ENCODE peak calls at places on chromosomes 2 and 18, in seven cellular contexts. W, O, X, Z, F, Y and C are unnamed samples.

GRCh38 chr2:47867205-47867604 is 39.1 kb downstream of the FBXO11 start:
- DNase-seq in O (peak), W (no peak), Y (peak), Z (no peak), X (no peak), F (no peak), C (no peak)

GRCh38 chr2:231800493-231801091 is 14.3 kb downstream of the COPS7B start:
- DNase-seq in F (peak), Z (peak), O (no peak), W (peak), X (no peak), Y (peak), C (peak)

GRCh38 chr2:190451561-190452176 is 43.5 kb downstream of the MFSD6 start:
- DNase-seq in F (no peak), O (no peak), X (no peak), W (no peak), Y (no peak), Z (no peak), C (no peak)

GRCh38 chr2:20052229-20052871 is 922 bp upstream of the LAPTM4A start:
- DNase-seq in F (no peak), X (no peak), W (peak), Y (no peak), Z (peak), O (no peak), C (no peak)

GRCh38 chr2:143264851-143265250 is 135.6 kb downstream of the ARHGAP15 start:
- DNase-seq in F (no peak), O (peak), Z (no peak), W (no peak), Y (no peak), X (no peak), C (no peak)

GRCh38 chr2:60555794-60556161 is 2.3 kb upstream of the BCL11A start:
- DNase-seq in Y (no peak), Z (no peak), X (no peak), W (no peak), F (no peak), O (no peak), C (no peak)

GRCh38 chr2:188853307-188853706 is 120.9 kb upstream of the COL3A1 start:
- DNase-seq in Z (no peak), O (no peak), Y (no peak), F (no peak), X (no peak), W (no peak), C (no peak)

GRCh38 chr2:239081622-239082021 is 233.7 kb downstream of the TWIST2 start:
- DNase-seq in Z (no peak), F (no peak), X (no peak), W (no peak), O (no peak), Y (no peak), C (no peak)

GRCh38 chr2:201523506-201523905 is 72.0 kb downstream of the STRADB start:
- DNase-seq in W (no peak), Z (no peak), X (no peak), Y (no peak), F (no peak), O (no peak), C (no peak)

GRCh38 chr2:64157792-64158191 is 13.6 kb upstream of the PELI1 start:
- DNase-seq in W (no peak), F (no peak), Z (no peak), Y (no peak), X (no peak), O (no peak), C (no peak)

GRCh38 chr2:36478332-36478738 is 119.6 kb downstream of the FEZ2 start:
- DNase-seq in X (peak), O (no peak), F (no peak), Y (no peak), Z (no peak), W (peak), C (no peak)

GRCh38 chr2:186543561-186544131 is 46.2 kb upstream of the ITGAV start:
- DNase-seq in O (no peak), W (no peak), X (no peak), F (no peak), Z (no peak), Y (no peak), C (no peak)
- TF ChIP-seq POLR2A in O (no peak), W (no peak), X (no peak), F (no peak), Z (no peak), Y (no peak), C (no peak)

DNA sequence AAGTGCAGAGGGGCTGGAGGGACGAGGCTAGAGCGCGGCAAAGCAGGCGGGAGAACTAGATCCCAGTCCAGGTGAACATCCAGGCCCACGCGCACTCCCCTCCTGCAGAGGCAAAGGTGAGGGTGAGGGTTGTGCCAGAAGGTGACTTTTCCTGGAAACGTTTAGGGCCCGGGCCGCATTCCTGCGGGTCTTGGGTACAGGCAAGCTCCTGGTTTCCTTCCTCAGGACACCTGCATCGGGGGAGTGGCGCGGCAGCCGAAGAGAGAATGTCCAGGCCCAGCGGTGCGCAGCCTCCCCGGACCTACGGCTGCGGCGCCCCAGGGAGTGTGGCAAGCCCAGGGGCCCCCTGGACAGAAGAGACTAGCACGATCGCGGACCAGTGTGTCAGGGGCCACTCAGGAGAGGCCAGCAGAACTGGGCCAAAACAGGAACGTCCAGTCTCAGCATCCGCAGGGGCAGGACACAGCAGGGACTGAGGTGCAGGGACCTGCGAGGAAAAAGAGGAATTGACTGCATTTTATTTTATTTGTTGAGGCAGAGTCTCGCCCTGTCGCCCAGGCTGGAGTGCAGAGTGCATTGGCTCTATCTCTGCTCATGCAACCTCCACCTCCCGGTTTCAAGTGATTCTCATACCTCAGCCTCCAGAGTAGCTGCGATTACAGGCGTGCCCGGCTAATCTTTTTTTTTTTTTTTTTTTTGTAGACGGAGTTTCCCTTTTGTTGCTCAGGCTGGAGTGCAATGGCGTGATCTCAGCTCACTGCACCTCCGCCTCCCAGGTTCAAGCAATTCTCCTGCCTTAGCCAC is 8.7 kb upstream of the IMPA2 start:
- DNase-seq in W (no peak), O (no peak), X (peak), Y (no peak), F (no peak), Z (no peak), C (no peak)
- TF ChIP-seq EP300 in W (no peak), O (no peak), X (no peak), Y (no peak), F (no peak), Z (no peak), C (no peak)

GRCh38 chr2:210170442-210171303 is 536 bp downstream of the KANSL1L start:
- DNase-seq in Z (peak), F (peak), X (peak), O (peak), W (peak), Y (peak), C (peak)

GRCh38 chr2:210174086-210174485 is 2.9 kb upstream of the KANSL1L start:
- DNase-seq in Y (no peak), X (no peak), Z (no peak), F (no peak), O (no peak), W (no peak), C (no peak)

GRCh38 chr2:210169871-210170441 is 1.3 kb downstream of the KANSL1L start:
- DNase-seq in O (no peak), W (no peak), X (no peak), Y (no peak), Z (peak), F (no peak), C (no peak)

GRCh38 chr2:210172219-210172575 is 988 bp upstream of the KANSL1L start:
- DNase-seq in Z (no peak), O (no peak), F (no peak), X (no peak), Y (no peak), W (no peak), C (no peak)

DNA sequence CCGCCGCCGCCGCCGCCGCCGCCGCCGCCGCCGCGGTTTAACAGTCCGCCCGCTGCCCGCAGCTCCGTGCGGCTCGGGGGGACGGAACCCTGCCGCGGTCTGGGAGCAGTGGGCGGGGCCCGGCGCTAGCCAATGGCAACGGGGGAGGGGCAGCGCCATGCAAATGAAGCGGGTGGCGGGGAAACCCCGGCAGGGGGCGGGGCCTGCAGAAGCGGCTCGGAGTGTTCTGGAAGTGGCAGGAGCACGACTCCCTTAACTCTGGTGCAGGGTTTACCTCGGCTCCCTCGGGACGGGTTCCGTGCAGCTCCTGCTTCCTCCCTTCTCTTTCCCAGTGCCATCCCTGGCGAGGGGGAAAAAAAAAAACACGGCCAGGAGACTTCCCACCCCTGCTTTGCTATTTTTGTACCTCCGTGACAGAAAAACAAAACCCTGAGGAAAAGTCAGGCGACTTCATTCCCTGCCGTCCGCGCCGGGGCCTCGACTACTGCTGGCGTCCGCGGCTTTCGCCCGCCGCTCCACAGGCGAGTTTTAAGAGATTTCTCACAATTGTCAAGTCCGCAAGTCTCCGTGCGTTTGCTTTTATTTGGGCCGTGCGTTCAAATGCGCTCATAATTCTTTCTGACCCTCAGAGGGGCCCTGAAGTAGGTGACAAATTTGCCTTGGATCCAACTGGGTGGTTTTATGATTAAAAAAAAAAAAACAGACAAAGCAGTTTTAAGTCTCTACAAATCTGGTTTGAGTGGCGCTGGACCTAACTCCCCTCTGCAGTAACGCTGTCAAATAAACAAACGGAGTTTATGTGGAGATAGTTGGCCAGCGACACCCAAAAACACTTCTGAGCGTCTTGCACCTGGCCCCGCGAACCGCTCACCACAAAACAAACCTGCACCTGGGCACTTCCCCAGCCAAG is at the start of gene KANSL1L:
- DNase-seq in Y (peak), W (peak), Z (peak), O (peak), F (peak), X (peak), C (peak)
- TF ChIP-seq POLR2A in Y (peak), W (peak), Z (peak), O (peak), F (peak), X (peak), C (peak)

DNA sequence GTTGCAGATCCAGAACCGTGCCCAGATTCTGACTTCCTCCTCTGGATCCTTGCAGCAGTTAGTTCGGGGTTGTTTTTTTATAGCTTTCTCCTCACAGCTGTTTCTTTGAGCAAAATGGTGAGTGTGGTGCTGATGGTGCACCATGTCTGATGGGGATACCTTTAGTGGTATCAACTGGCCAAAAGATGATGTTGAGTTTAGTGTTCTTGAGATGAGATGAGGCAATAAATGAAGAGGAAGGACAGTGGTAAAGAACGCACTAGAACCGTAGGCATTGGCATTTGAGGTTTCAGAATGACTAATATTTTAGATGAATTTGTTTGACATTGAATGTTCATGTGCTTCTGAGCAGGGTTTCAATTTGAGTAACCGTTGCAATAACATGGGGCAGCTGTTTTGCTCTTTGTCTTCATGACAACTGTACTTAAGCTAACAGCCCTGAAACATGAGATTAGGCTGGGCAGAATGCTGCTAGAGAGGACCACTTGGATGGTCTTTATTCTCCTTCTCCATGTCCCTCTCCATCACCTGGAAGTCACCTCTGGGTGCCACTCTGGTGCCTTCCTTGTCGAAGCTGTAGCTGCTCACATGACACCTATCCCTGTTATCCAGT is 3.9 kb downstream of the CTLA4 start:
- DNase-seq in Y (no peak), X (no peak), F (no peak), W (no peak), O (no peak), Z (no peak), C (no peak)
- TF ChIP-seq EP300 in Y (no peak), X (no peak), F (no peak), W (no peak), O (no peak), Z (no peak), C (no peak)

DNA sequence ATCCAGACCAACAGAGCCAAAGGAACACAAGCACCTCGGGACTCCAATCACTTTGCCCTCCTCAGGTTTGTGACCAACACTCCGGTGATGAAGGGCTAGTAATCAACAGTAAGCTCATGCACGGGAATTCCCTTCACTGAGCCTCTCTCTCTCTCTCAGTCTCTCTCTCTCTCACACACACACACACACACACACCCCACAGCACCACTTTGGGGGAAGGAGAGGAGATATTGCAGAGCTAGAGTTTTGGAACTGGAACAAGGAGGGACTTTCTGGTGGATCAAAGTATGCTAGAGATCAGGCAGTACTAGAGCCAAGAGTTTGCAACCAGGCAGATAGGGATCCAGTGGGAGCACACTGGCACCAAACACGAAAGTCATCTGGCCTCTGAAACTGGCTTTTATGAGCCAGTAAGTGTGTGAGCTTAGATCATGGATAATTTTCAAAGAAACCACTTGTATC is 98.7 kb downstream of the ANKRD44 start:
- DNase-seq in O (no peak), F (no peak), Y (no peak), W (no peak), X (no peak), Z (no peak), C (no peak)
- TF ChIP-seq POLR2A in O (no peak), F (no peak), Y (no peak), W (no peak), X (no peak), Z (no peak), C (no peak)